ENCODE peak calls at places on chromosomes 6 and 20, in seven cellular contexts. K, B, A, Y, C, U and Q are unnamed samples.

GRCh38 chr20:57670288-57671071 is 39.3 kb downstream of the PMEPA1 start:
- DNase-seq in Y (peak), U (no peak), B (no peak), C (no peak), K (no peak), A (no peak), Q (no peak)

GRCh38 chr6:135393289-135393688 is 104.3 kb downstream of the AHI1 start:
- DNase-seq in U (no peak), B (no peak), C (no peak), Y (no peak), A (no peak), K (no peak), Q (no peak)

GRCh38 chr20:2688041-2688591 is 4.5 kb upstream of the EBF4 start:
- DNase-seq in K (peak), Y (peak), A (peak), B (peak), U (no peak), C (peak), Q (no peak)

GRCh38 chr20:46362931-46363872 is 43.2 kb downstream of the ELMO2 start:
- DNase-seq in C (no peak), Y (no peak), U (no peak), A (no peak), B (no peak), K (no peak), Q (no peak)

GRCh38 chr6:37131104-37131959 is 38.6 kb upstream of the PIM1 start:
- DNase-seq in C (no peak), K (no peak), U (no peak), A (peak), B (no peak), Y (no peak), Q (no peak)

GRCh38 chr6:33856655-33857054 is 52.9 kb upstream of the MLN start:
- DNase-seq in K (peak), U (no peak), C (no peak), B (peak), A (no peak), Y (no peak), Q (no peak)

GRCh38 chr20:62887147-62887859 is 25.7 kb upstream of the TCFL5 start:
- DNase-seq in Y (peak), C (peak), B (no peak), A (no peak), K (no peak), U (peak), Q (peak)

GRCh38 chr6:159982726-159983506 is 14.0 kb downstream of the IGF2R start:
- DNase-seq in C (no peak), Y (no peak), U (no peak), A (no peak), K (peak), B (peak), Q (no peak)

GRCh38 chr20:10297684-10298240 is 79.1 kb downstream of the SNAP25 start:
- DNase-seq in U (no peak), Y (no peak), A (no peak), C (no peak), K (no peak), B (no peak), Q (no peak)

GRCh38 chr6:37860226-37860839 is 40.8 kb downstream of the ZFAND3 start:
- DNase-seq in A (peak), U (no peak), C (peak), K (peak), B (no peak), Y (peak), Q (no peak)

GRCh38 chr6:70956451-70957283 is at the start of gene B3GAT2:
- DNase-seq in Y (peak), K (no peak), C (no peak), A (peak), B (peak), U (no peak), Q (peak)

GRCh38 chr20:60224914-60225313 is 266.7 kb downstream of the CDH26 start:
- DNase-seq in C (no peak), A (peak), U (no peak), B (no peak), Y (no peak), K (peak), Q (no peak)

GRCh38 chr6:5095236-5095635 is 10.1 kb downstream of the PPP1R3G start:
- DNase-seq in A (no peak), Y (no peak), U (no peak), B (no peak), C (peak), K (peak), Q (no peak)

DNA sequence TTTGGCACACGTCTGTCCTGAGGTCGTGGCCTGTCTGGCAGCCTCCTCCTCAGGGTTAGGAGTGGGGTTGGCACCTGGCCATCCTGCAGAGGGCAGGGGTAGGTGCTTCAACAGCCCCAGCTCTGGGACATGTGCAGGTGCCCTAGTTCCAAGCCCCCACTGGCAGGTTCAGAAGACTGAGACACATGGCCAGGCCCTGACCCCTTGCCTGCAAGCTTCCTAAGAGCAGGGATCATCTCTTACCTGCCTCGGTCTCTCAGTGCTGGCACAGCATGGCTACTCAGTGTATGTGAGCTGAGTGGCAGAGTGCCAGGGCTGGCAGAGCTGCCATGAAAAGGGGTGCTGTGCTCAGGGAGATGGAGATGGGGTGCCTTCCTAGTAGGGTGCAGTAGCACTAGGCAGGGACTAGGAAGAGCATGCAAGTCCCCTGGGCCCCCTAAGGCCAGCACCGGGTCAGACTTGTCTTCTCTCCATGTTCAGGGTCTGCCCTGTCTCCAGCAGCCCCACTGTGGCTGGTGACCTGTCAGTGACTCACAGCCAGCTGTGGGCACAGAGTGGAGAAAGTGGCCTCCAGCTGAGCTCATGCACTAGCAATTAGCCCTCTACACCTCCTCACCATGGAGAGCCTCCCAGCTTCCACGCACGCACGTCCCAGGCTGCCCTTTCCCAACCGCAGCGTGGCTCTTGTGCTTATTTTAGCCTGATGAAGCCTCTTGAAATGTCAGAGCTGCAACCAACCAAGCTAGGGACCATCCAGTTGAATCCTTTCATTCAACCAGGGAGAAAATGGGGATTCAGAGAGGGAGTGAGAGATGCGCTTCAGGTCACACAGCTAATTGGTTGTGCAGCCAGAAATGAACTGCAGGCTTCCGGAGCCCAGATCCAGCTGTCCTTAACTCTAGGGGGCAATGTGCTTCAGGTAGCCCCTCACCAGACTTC is 116.6 kb downstream of the MRPL14 start:
- DNase-seq in A (no peak), C (peak), Y (peak), U (peak), B (peak), K (no peak), Q (peak)
- H3K27ac ChIP-seq in A (no peak), C (peak), Y (no peak), U (peak), B (no peak), K (no peak), Q (no peak)

GRCh38 chr6:98514073-98514720 is 320.2 kb upstream of the POU3F2 start:
- DNase-seq in B (no peak), K (peak), A (no peak), C (no peak), U (no peak), Y (no peak), Q (no peak)
- TF ChIP-seq CTCF in B (no peak), K (peak), A (peak), C (no peak), U (no peak), Y (no peak), Q (no peak)

GRCh38 chr20:45011108-45011526 is 44.8 kb downstream of the STK4 start:
- DNase-seq in B (no peak), K (peak), Y (peak), C (peak), A (peak), U (peak), Q (peak)

GRCh38 chr20:45008521-45009049 is 42.3 kb downstream of the STK4 start:
- DNase-seq in B (no peak), Y (no peak), K (no peak), A (no peak), U (no peak), C (no peak), Q (no peak)

GRCh38 chr20:45012682-45013302 is 46.5 kb downstream of the STK4 start:
- DNase-seq in U (peak), K (no peak), B (no peak), A (no peak), C (no peak), Y (no peak), Q (peak)

GRCh38 chr20:45014671-45015415 is 48.5 kb downstream of the STK4 start:
- DNase-seq in Y (no peak), K (no peak), B (no peak), C (peak), U (no peak), A (no peak), Q (peak)

DNA sequence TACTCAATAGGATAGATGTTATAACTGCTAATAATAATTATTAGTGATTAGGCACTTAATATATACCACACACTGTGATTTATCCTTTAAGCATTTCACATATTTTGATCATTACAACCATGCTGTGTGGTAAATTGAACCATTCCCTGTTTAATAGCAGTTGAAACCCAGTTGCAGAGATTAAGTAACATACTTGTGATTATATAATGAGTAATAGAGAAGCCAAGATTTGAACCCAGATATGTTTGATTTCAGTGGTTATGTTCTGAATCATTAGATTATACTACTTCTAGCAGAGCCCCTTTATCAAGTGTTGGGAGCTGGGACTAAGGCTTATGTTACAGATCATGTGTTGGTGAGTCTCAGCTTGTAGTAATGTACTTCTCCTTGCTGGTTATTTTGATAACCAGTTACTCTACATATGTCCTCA is 44.1 kb downstream of the STK4 start:
- DNase-seq in Y (no peak), A (no peak), C (peak), B (no peak), K (no peak), U (peak), Q (peak)
- H3K27ac ChIP-seq in Y (no peak), A (no peak), C (peak), B (no peak), K (no peak), U (peak), Q (no peak)

DNA sequence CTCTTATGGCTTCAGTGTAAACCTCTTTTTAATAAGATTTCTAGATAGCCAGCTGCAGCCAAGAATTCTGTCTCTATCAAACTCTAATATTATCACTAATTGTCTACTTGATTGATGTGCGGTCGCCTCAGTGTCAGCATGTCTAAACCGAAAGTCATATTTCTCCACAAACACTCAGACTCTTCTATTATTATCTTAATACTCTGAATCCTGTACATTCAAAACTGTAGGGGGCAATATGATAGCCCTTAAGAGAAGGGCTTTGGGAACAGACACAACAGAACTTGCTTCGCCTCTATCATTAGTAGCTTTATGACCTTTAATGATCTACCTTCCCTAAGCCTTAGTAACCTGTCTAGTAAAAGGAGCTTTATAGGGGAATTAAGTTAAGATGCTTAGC is 379.7 kb upstream of the PTCHD4 start:
- DNase-seq in Y (no peak), A (no peak), C (no peak), U (no peak), B (no peak), K (no peak), Q (no peak)
- TF ChIP-seq CTCF in Y (no peak), A (no peak), C (no peak), U (no peak), B (no peak), K (no peak), Q (peak)

GRCh38 chr6:154821099-154821498 is 87.9 kb downstream of the SCAF8 start:
- DNase-seq in B (no peak), Y (no peak), U (no peak), C (no peak), K (no peak), A (no peak), Q (no peak)
- H3K27ac ChIP-seq in B (no peak), Y (no peak), U (no peak), C (no peak), K (no peak), A (no peak), Q (no peak)

GRCh38 chr20:25532015-25532751 is 53.1 kb downstream of the NINL start:
- DNase-seq in C (no peak), Y (no peak), A (peak), B (no peak), U (no peak), K (no peak), Q (peak)
- TF ChIP-seq CTCF in C (peak), Y (no peak), A (peak), B (no peak), U (no peak), K (no peak), Q (peak)

DNA sequence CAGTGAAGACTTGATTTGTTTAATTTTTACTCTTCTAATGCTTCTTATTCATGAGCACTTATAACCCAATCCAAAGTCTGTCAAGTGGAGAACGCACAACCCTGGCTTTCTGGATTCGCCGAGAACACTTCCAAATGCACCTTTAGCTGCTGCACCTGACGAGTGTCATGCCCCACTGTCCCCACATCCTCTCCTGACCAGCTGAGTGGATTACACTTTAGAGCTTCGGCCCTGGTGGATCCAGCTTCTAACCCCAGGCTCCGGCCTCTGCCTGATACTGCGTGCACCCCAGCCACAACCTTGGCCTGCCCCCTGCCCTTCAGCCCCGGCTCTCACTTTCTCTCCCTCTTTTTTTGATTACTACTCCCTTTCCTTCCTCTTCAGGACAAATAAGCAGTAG is 258.8 kb downstream of the TMEM242 start:
- DNase-seq in U (no peak), B (no peak), K (no peak), A (no peak), C (no peak), Y (no peak), Q (no peak)
- H3K27ac ChIP-seq in U (no peak), B (no peak), K (no peak), A (no peak), C (no peak), Y (no peak), Q (no peak)

GRCh38 chr6:109073344-109074235 is 21.1 kb downstream of the SESN1 start:
- DNase-seq in B (no peak), Y (peak), K (peak), U (peak), A (peak), C (peak), Q (no peak)
- TF ChIP-seq CTCF in B (peak), Y (peak), K (peak), U (peak), A (peak), C (peak), Q (peak)